ENCODE peak calls at places on chromosomes 11 and 22, in four cellular contexts. M is AML-193, G is AG09319, H is frontal cortex. V is an unnamed sample.

GRCh38 chr11:113552271-113552670 is 77.1 kb upstream of the DRD2 start:
- DNase-seq in M (no peak), G (no peak), H (no peak), V (no peak)

GRCh38 chr11:68454767-68455166 is 5.8 kb upstream of the PPP6R3 start:
- DNase-seq in M (no peak), G (no peak), H (no peak), V (no peak)

GRCh38 chr11:14454861-14455632 is 44.6 kb downstream of the COPB1 start:
- DNase-seq in M (peak), G (no peak), H (peak), V (peak)

GRCh38 chr22:26471522-26471921 is 12.1 kb downstream of the HPS4 start:
- DNase-seq in M (no peak), G (no peak), H (no peak), V (no peak)

GRCh38 chr11:119764108-119764874 is 35.3 kb upstream of the NECTIN1 start:
- DNase-seq in M (no peak), G (no peak), H (no peak), V (peak)

GRCh38 chr11:118953265-118953664 is 2.8 kb upstream of the UPK2 start:
- DNase-seq in M (no peak), G (no peak), H (peak), V (peak)

GRCh38 chr11:66715346-66716085 is 13.5 kb downstream of the SPTBN2 start:
- DNase-seq in M (no peak), G (no peak), H (no peak), V (no peak)

GRCh38 chr11:93529707-93530467 is 13.3 kb downstream of the SMCO4 start:
- DNase-seq in M (no peak), G (no peak), H (no peak), V (no peak)

GRCh38 chr11:15493066-15493465 is 378.3 kb downstream of the INSC start:
- DNase-seq in M (peak), G (no peak), H (no peak), V (no peak)

GRCh38 chr11:43589601-43590250 is 90.8 kb upstream of the HSD17B12 start:
- DNase-seq in M (no peak), G (no peak), H (no peak), V (no peak)

GRCh38 chr22:29342577-29343312 is 27.2 kb upstream of the RASL10A start:
- DNase-seq in M (no peak), G (no peak), H (no peak), V (no peak)

GRCh38 chr11:71580057-71581003 is 2.3 kb downstream of the KRTAP5-11 start:
- DNase-seq in M (peak), G (peak), H (no peak), V (peak)

GRCh38 chr22:37282385-37282677 is at the start of gene CYTH4:
- DNase-seq in M (peak), G (no peak), H (no peak), V (peak)

GRCh38 chr11:133934599-133935550 is 21.9 kb downstream of the IGSF9B start:
- DNase-seq in M (no peak), G (no peak), H (peak), V (peak)

GRCh38 chr11:5364214-5364613 is 12.9 kb downstream of the OR51B6 start:
- DNase-seq in M (no peak), G (no peak), H (no peak), V (no peak)

GRCh38 chr11:83909579-83909978 is 623.4 kb upstream of the CCDC90B start:
- DNase-seq in M (no peak), G (no peak), H (no peak), V (no peak)

GRCh38 chr11:105389952-105390351 is 219.9 kb upstream of the GRIA4 start:
- DNase-seq in M (no peak), G (no peak), H (no peak), V (no peak)

GRCh38 chr11:12581923-12582322 is 92.3 kb upstream of the TEAD1 start:
- DNase-seq in M (no peak), G (no peak), H (no peak), V (no peak)

GRCh38 chr11:35412285-35412684 is 7.1 kb downstream of the SLC1A2 start:
- DNase-seq in M (no peak), G (no peak), H (no peak), V (no peak)

GRCh38 chr11:18844753-18845367 is 53.3 kb upstream of the PTPN5 start:
- DNase-seq in M (peak), G (no peak), H (no peak), V (no peak)

GRCh38 chr22:49738006-49738405 is 89.7 kb downstream of the BRD1 start:
- DNase-seq in M (no peak), G (no peak), H (no peak), V (no peak)

GRCh38 chr11:96894587-96894986 is 504.8 kb downstream of the JRKL start:
- DNase-seq in M (no peak), G (no peak), H (no peak), V (no peak)

GRCh38 chr11:34513674-34513995 is at the start of gene ELF5:
- DNase-seq in M (no peak), G (no peak), H (no peak), V (no peak)

GRCh38 chr11:71256080-71256479 is 3.7 kb upstream of the SHANK2 start:
- DNase-seq in M (no peak), G (no peak), H (no peak), V (no peak)

GRCh38 chr22:44926491-44927415 is 83.1 kb downstream of the PHF21B start:
- DNase-seq in M (no peak), G (no peak), H (no peak), V (no peak)

GRCh38 chr11:31798057-31799035 is 12.8 kb downstream of the PAX6 start:
- DNase-seq in M (no peak), G (no peak), H (no peak), V (no peak)

GRCh38 chr22:20079745-20080444 is at the start of gene DGCR8:
- DNase-seq in M (peak), G (peak), H (peak), V (peak)

GRCh38 chr11:18013790-18014507 is 1.1 kb upstream of the SERGEF start:
- DNase-seq in M (no peak), G (no peak), H (no peak), V (no peak)

GRCh38 chr11:111502611-111503010 is 9.6 kb downstream of the BTG4 start:
- DNase-seq in M (no peak), G (no peak), H (no peak), V (no peak)

GRCh38 chr11:110827276-110827675 is 115.0 kb upstream of the ARHGAP20 start:
- DNase-seq in M (no peak), G (no peak), H (no peak), V (no peak)

GRCh38 chr11:1163321-1163910 is 5.7 kb downstream of the MUC5AC start:
- DNase-seq in M (no peak), G (no peak), H (no peak), V (no peak)

GRCh38 chr11:130635937-130636336 is 187.5 kb downstream of the ADAMTS15 start:
- DNase-seq in M (no peak), G (no peak), H (no peak), V (no peak)

GRCh38 chr11:46327829-46328228 is 19.4 kb upstream of the DGKZ start:
- DNase-seq in M (no peak), G (no peak), H (no peak), V (no peak)

GRCh38 chr11:100356035-100356434 is 331.1 kb upstream of the ARHGAP42 start:
- DNase-seq in M (no peak), G (no peak), H (no peak), V (no peak)

GRCh38 chr22:39997939-39998726 is 3.4 kb downstream of the FAM83F start:
- DNase-seq in M (no peak), G (no peak), H (no peak), V (no peak)

GRCh38 chr22:20798974-20799373 is 25.1 kb downstream of the SERPIND1 start:
- DNase-seq in M (no peak), G (no peak), H (no peak), V (no peak)

GRCh38 chr22:47090591-47091240 is 328.3 kb downstream of the TBC1D22A start:
- DNase-seq in M (no peak), G (peak), H (no peak), V (no peak)

V was measured in amygdala.